ENCODE peak calls at places on chromosome 1, in four cellular contexts. H is stimulated activated CD4-positive, alpha-beta T cell treated with anti-CD3 and anti-CD28 coated beads, Interleukin-2, amount 100 ng/mL, for 24 hours; L is Caco-2; Y is AG04449. G is an unnamed sample.

GRCh38 chr1:224287714-224288113 is 42.3 kb downstream of the NVL start:
- DNase-seq in H (no peak), L (no peak), Y (no peak), G (no peak)

GRCh38 chr1:198556969-198557368 is 16.5 kb upstream of the ATP6V1G3 start:
- DNase-seq in H (peak), L (no peak), Y (no peak), G (no peak)

GRCh38 chr1:232134365-232134764 is 495.6 kb downstream of the SIPA1L2 start:
- DNase-seq in H (no peak), L (no peak), Y (no peak), G (no peak)

GRCh38 chr1:201302168-201302896 is 19.0 kb downstream of the PKP1 start:
- DNase-seq in H (no peak), L (no peak), Y (no peak), G (no peak)

GRCh38 chr1:45009956-45010854 is 919 bp downstream of the HECTD3 start:
- DNase-seq in H (peak), L (no peak), Y (no peak), G (no peak)

GRCh38 chr1:34762474-34763141 is 3.1 kb downstream of the GJB4 start:
- DNase-seq in H (no peak), L (no peak), Y (no peak), G (no peak)

GRCh38 chr1:29235955-29236742 is at the start of gene PTPRU:
- DNase-seq in H (peak), L (peak), Y (no peak), G (no peak)

GRCh38 chr1:20194770-20195463 is 8.6 kb upstream of the PLA2G2C start:
- DNase-seq in H (peak), L (peak), Y (no peak), G (peak)

GRCh38 chr1:3903141-3904005 is 3.3 kb upstream of the C1orf174 start:
- DNase-seq in H (no peak), L (no peak), Y (no peak), G (no peak)

G was measured in non-pigmented ciliary epithelial cell.